ENCODE peak calls at places on chromosomes 6 and 20, in six cellular contexts. R is endothelial cell, A is GM12878, D is prostate gland, U is colonic mucosa, W is left lung. P is an unnamed sample.

GRCh38 chr20:45405566-45406259 is 2.4 kb upstream of the DBNDD2 start:
- DNase-seq in R (no peak), A (no peak), D (no peak), U (peak; percentile 61), W (peak; percentile 80), P (no peak)

GRCh38 chr20:53622247-53623114 is 28.8 kb upstream of the ZNF217 start:
- DNase-seq in R (no peak), A (peak; percentile 38), D (no peak), U (no peak), W (no peak), P (no peak)

GRCh38 chr6:155770856-155771255 is 315.2 kb upstream of the NOX3 start:
- DNase-seq in R (no peak), A (no peak), D (no peak), U (no peak), W (no peak), P (no peak)

GRCh38 chr6:26329763-26330511 is 35.1 kb upstream of the BTN3A2 start:
- DNase-seq in R (peak; percentile 49), A (no peak), D (no peak), U (peak; percentile 55), W (no peak), P (no peak)

GRCh38 chr6:112931835-112932234 is 584.7 kb downstream of the RFPL4B start:
- DNase-seq in R (no peak), A (no peak), D (no peak), U (no peak), W (no peak), P (no peak)

GRCh38 chr6:71107935-71108420 is 151.1 kb upstream of the B3GAT2 start:
- DNase-seq in R (no peak), A (no peak), D (no peak), U (no peak), W (no peak), P (no peak)

GRCh38 chr6:114514153-114514552 is 171.3 kb upstream of the HS3ST5 start:
- DNase-seq in R (no peak), A (no peak), D (no peak), U (no peak), W (no peak), P (no peak)

GRCh38 chr6:169173532-169174268 is 79.9 kb downstream of the THBS2 start:
- DNase-seq in R (no peak), A (no peak), D (no peak), U (no peak), W (no peak), P (no peak)

GRCh38 chr6:144314003-144314485 is 28.9 kb downstream of the UTRN start:
- DNase-seq in R (no peak), A (no peak), D (no peak), U (no peak), W (peak; percentile 85), P (no peak)

GRCh38 chr6:33428219-33428890 is 8.5 kb downstream of the SYNGAP1 start:
- DNase-seq in R (peak; percentile 51), A (no peak), D (no peak), U (peak; percentile 47), W (no peak), P (peak; percentile 31)

GRCh38 chr20:51540585-51540984 is 1.9 kb downstream of the NFATC2 start:
- DNase-seq in R (no peak), A (no peak), D (no peak), U (no peak), W (no peak), P (no peak)

GRCh38 chr20:14334306-14334930 is 3.0 kb downstream of the FLRT3 start:
- DNase-seq in R (peak; percentile 30), A (no peak), D (peak; percentile 39), U (no peak), W (no peak), P (no peak)

GRCh38 chr6:22699046-22699639 is 129.8 kb downstream of the HDGFL1 start:
- DNase-seq in R (peak; percentile 4), A (no peak), D (no peak), U (no peak), W (no peak), P (no peak)

GRCh38 chr6:108738684-108739406 is 109.4 kb upstream of the ARMC2 start:
- DNase-seq in R (no peak), A (no peak), D (no peak), U (peak; percentile 40), W (no peak), P (no peak)

GRCh38 chr20:51533291-51534172 is 9.0 kb downstream of the NFATC2 start:
- DNase-seq in R (no peak), A (no peak), D (no peak), U (no peak), W (no peak), P (no peak)

GRCh38 chr6:45741437-45742166 is 274.1 kb downstream of the CLIC5 start:
- DNase-seq in R (no peak), A (peak; percentile 48), D (no peak), U (no peak), W (peak; percentile 80), P (no peak)

GRCh38 chr6:105591053-105591452 is 188.2 kb upstream of the PREP start:
- DNase-seq in R (no peak), A (peak; percentile 79), D (no peak), U (no peak), W (no peak), P (no peak)

GRCh38 chr6:16273266-16273665 is 34.9 kb downstream of the GMPR start:
- DNase-seq in R (no peak), A (no peak), D (no peak), U (no peak), W (no peak), P (no peak)

GRCh38 chr6:26311385-26312095 is 53.5 kb upstream of the BTN3A2 start:
- DNase-seq in R (no peak), A (peak; percentile 83), D (peak; percentile 56), U (peak; percentile 67), W (no peak), P (peak; percentile 45)

GRCh38 chr20:63693079-63693974 is 3.1 kb upstream of the TNFRSF6B start:
- DNase-seq in R (no peak), A (no peak), D (no peak), U (no peak), W (no peak), P (no peak)
- TF ChIP-seq CTCF in R (no peak), A (no peak), D (no peak), U (no peak), W (no peak), P (no peak)

GRCh38 chr6:97925504-97925903 is 642.5 kb upstream of the MMS22L start:
- DNase-seq in R (no peak), A (no peak), D (no peak), U (no peak), W (no peak), P (no peak)
- TF ChIP-seq CTCF in R (no peak), A (peak; percentile 38), D (no peak), U (no peak), W (no peak), P (no peak)

GRCh38 chr6:56556751-56557540 is 85.7 kb downstream of the DST start:
- DNase-seq in R (no peak), A (no peak), D (no peak), U (no peak), W (no peak), P (no peak)

GRCh38 chr6:56550307-56550706 is 92.4 kb downstream of the DST start:
- DNase-seq in R (no peak), A (no peak), D (no peak), U (no peak), W (no peak), P (no peak)

GRCh38 chr6:56551409-56552120 is 91.1 kb downstream of the DST start:
- DNase-seq in R (no peak), A (no peak), D (no peak), U (no peak), W (no peak), P (no peak)

GRCh38 chr6:56552212-56553130 is 90.2 kb downstream of the DST start:
- DNase-seq in R (no peak), A (no peak), D (no peak), U (no peak), W (no peak), P (no peak)

DNA sequence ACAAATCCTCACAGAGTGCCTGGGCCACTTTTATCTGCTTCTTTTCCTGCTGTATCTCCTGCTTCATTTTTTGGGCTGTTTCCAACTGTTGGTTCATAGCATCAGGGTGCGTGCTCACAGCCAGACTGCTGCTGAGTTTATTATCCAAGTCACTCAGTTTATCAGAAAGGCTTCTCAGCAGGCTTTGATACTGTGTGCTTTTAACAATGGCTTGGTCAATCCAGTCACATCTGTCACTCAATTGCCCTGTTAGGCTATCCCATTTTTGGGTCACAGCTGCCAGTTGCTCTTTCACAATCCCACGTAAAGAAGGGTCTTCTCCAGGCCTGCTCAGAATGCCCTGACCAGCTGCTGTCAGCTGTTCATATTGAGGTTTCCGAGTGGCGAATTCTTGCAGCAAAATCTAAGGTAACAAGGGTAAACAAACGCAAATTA is 87.2 kb downstream of the DST start:
- DNase-seq in R (no peak), A (no peak), D (no peak), U (no peak), W (no peak), P (no peak)
- TF ChIP-seq CTCF in R (no peak), A (no peak), D (no peak), U (no peak), W (no peak), P (no peak)

DNA sequence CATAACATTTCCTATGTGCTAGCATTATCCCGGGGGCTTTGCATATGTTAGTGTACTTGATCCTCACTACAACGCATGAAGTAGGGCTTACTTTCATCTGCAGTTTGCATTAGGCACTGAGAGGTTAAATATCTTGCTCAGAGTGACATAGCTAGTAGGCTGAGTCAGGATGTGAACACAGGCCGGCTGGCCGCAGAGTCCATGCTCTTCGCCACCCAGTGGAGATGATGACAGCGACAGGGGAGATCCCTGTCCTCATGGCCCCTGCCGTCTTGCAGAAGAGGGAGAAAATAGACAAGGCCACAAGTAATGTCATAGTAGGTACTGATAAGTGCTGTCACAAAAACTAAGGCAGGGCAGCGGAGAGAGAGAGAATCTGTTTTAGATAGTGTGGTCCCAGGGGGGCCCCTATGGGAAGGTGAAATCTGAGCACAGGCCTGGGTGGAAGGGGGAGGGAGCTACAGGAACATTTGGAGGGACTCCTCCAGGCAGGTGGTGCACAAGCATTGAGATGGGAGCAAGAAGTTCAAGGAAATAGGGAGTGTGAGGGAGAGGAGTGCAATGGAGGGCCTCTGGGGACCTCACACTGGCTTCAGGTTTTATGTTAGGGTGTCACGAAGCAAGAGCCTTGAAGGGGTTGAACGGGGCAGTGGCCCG is 46.8 kb downstream of the LYRM4 start:
- DNase-seq in R (no peak), A (no peak), D (no peak), U (no peak), W (no peak), P (no peak)
- TF ChIP-seq CTCF in R (no peak), A (no peak), D (no peak), U (no peak), W (no peak), P (no peak)

DNA sequence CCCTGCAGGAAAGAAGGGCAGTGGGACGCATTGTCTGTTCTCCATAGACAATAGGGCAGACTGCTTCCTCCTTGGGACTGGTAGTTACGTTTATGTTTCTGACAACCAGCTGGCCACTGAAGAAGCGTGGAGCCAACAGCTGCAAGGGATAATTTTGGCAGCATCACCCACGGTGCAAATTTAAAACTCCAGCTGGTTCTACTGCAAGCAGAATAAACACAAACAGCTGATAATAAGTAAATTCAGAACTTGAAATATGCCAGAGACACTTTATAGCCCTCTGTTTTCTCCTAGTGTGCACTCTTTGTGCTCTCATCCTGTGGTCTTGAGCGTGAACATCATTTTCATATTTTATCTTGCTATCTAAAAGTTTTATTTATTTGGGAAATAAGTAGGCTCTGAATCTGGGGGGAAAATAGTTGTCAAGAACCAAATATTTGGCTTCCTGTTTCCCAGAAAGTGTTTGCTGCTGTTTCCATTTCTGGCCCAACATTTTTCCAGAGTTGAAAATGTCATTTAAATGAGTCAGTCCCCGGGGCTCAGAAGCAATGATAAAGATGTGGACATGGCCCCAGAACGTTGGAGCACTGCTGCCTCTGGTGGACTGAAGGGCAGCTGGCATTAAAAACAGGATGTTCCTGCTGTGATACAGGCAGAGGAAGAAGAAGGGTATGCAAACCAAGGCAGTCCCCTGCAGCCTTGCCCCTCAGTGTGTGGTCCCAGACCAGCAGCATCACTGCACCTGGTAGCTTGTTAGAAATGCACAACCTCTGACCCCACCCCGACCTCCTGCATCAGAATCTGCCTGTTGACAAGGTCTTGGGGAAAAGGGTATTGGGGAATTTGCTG is 12.5 kb upstream of the THBD start:
- DNase-seq in R (no peak), A (no peak), D (no peak), U (no peak), W (no peak), P (no peak)
- TF ChIP-seq CTCF in R (no peak), A (peak; percentile 13), D (peak; percentile 14), U (no peak), W (no peak), P (no peak)